ENCODE peak calls at places on chromosome 14, in nine cellular contexts. One of them, this sample, is unnamed.

GRCh38 chr14:104202259-104203070 is 64.1 kb downstream of the KIF26A start:
- DNase-seq in K562: no peak
- DNase-seq in heart right ventricle: no peak
- DNase-seq in DMS53: no peak
- DNase-seq in stimulated activated CD4-positive, alpha-beta T cell treated with anti-CD3 and anti-CD28 coated beads, Interleukin-15, amount 100 ng/mL, for 1 hour: no peak
- DNase-seq in mesothelial cell of epicardium: no peak
- DNase-seq in CMK: no peak
- DNase-seq in 8988T: no peak
- DNase-seq in NCI-H1105: peak
- DNase-seq in this sample: peak

GRCh38 chr14:85529803-85530574 is at the start of gene FLRT2:
- DNase-seq in K562: no peak
- DNase-seq in heart right ventricle: peak
- DNase-seq in DMS53: peak
- DNase-seq in stimulated activated CD4-positive, alpha-beta T cell treated with anti-CD3 and anti-CD28 coated beads, Interleukin-15, amount 100 ng/mL, for 1 hour: no peak
- DNase-seq in mesothelial cell of epicardium: no peak
- DNase-seq in CMK: no peak
- DNase-seq in 8988T: no peak
- DNase-seq in NCI-H1105: no peak
- DNase-seq in this sample: peak

GRCh38 chr14:96757456-96757855 is 39.7 kb upstream of the VRK1 start:
- DNase-seq in K562: no peak
- DNase-seq in heart right ventricle: no peak
- DNase-seq in DMS53: no peak
- DNase-seq in stimulated activated CD4-positive, alpha-beta T cell treated with anti-CD3 and anti-CD28 coated beads, Interleukin-15, amount 100 ng/mL, for 1 hour: no peak
- DNase-seq in mesothelial cell of epicardium: no peak
- DNase-seq in CMK: no peak
- DNase-seq in 8988T: no peak
- DNase-seq in NCI-H1105: no peak
- DNase-seq in this sample: no peak

GRCh38 chr14:63745858-63746425 is 18.1 kb upstream of the SGPP1 start:
- DNase-seq in K562: no peak
- DNase-seq in heart right ventricle: no peak
- DNase-seq in DMS53: no peak
- DNase-seq in stimulated activated CD4-positive, alpha-beta T cell treated with anti-CD3 and anti-CD28 coated beads, Interleukin-15, amount 100 ng/mL, for 1 hour: no peak
- DNase-seq in mesothelial cell of epicardium: no peak
- DNase-seq in CMK: no peak
- DNase-seq in 8988T: no peak
- DNase-seq in NCI-H1105: no peak
- DNase-seq in this sample: no peak

GRCh38 chr14:89654998-89655397 is 238.0 kb upstream of the FOXN3 start:
- DNase-seq in K562: no peak
- DNase-seq in heart right ventricle: no peak
- DNase-seq in DMS53: peak
- DNase-seq in stimulated activated CD4-positive, alpha-beta T cell treated with anti-CD3 and anti-CD28 coated beads, Interleukin-15, amount 100 ng/mL, for 1 hour: no peak
- DNase-seq in mesothelial cell of epicardium: no peak
- DNase-seq in CMK: no peak
- DNase-seq in 8988T: no peak
- DNase-seq in NCI-H1105: no peak
- DNase-seq in this sample: peak

GRCh38 chr14:96354246-96354645 is 8.9 kb downstream of the ATG2B start:
- DNase-seq in K562: no peak
- DNase-seq in heart right ventricle: no peak
- DNase-seq in DMS53: no peak
- DNase-seq in stimulated activated CD4-positive, alpha-beta T cell treated with anti-CD3 and anti-CD28 coated beads, Interleukin-15, amount 100 ng/mL, for 1 hour: no peak
- DNase-seq in mesothelial cell of epicardium: no peak
- DNase-seq in CMK: no peak
- DNase-seq in 8988T: no peak
- DNase-seq in NCI-H1105: no peak
- DNase-seq in this sample: no peak

GRCh38 chr14:105421723-105422615 is 2.3 kb downstream of the MTA1 start:
- DNase-seq in K562: no peak
- DNase-seq in heart right ventricle: no peak
- DNase-seq in DMS53: no peak
- DNase-seq in stimulated activated CD4-positive, alpha-beta T cell treated with anti-CD3 and anti-CD28 coated beads, Interleukin-15, amount 100 ng/mL, for 1 hour: no peak
- DNase-seq in mesothelial cell of epicardium: no peak
- DNase-seq in CMK: no peak
- DNase-seq in 8988T: no peak
- DNase-seq in NCI-H1105: no peak
- DNase-seq in this sample: no peak

GRCh38 chr14:105039458-105040205 is 18.7 kb upstream of the CDCA4 start:
- DNase-seq in K562: peak
- DNase-seq in heart right ventricle: no peak
- DNase-seq in DMS53: no peak
- DNase-seq in stimulated activated CD4-positive, alpha-beta T cell treated with anti-CD3 and anti-CD28 coated beads, Interleukin-15, amount 100 ng/mL, for 1 hour: no peak
- DNase-seq in mesothelial cell of epicardium: no peak
- DNase-seq in CMK: no peak
- DNase-seq in 8988T: no peak
- DNase-seq in NCI-H1105: no peak
- DNase-seq in this sample: no peak

GRCh38 chr14:70666364-70666691 is 24.6 kb downstream of the TTC9 start:
- DNase-seq in K562: no peak
- DNase-seq in heart right ventricle: no peak
- DNase-seq in DMS53: no peak
- DNase-seq in stimulated activated CD4-positive, alpha-beta T cell treated with anti-CD3 and anti-CD28 coated beads, Interleukin-15, amount 100 ng/mL, for 1 hour: no peak
- DNase-seq in mesothelial cell of epicardium: no peak
- DNase-seq in CMK: no peak
- DNase-seq in 8988T: no peak
- DNase-seq in NCI-H1105: no peak
- DNase-seq in this sample: no peak

GRCh38 chr14:64979336-64980074 is 7.2 kb upstream of the FNTB start:
- DNase-seq in K562: no peak
- DNase-seq in heart right ventricle: no peak
- DNase-seq in DMS53: peak
- DNase-seq in stimulated activated CD4-positive, alpha-beta T cell treated with anti-CD3 and anti-CD28 coated beads, Interleukin-15, amount 100 ng/mL, for 1 hour: no peak
- DNase-seq in mesothelial cell of epicardium: no peak
- DNase-seq in CMK: no peak
- DNase-seq in 8988T: no peak
- DNase-seq in NCI-H1105: no peak
- DNase-seq in this sample: peak

GRCh38 chr14:64110832-64111231 is 183.3 kb downstream of the ESR2 start:
- DNase-seq in K562: no peak
- DNase-seq in heart right ventricle: no peak
- DNase-seq in DMS53: no peak
- DNase-seq in stimulated activated CD4-positive, alpha-beta T cell treated with anti-CD3 and anti-CD28 coated beads, Interleukin-15, amount 100 ng/mL, for 1 hour: no peak
- DNase-seq in mesothelial cell of epicardium: no peak
- DNase-seq in CMK: no peak
- DNase-seq in 8988T: no peak
- DNase-seq in NCI-H1105: no peak
- DNase-seq in this sample: no peak

GRCh38 chr14:33509927-33510535 is 440.8 kb downstream of the EGLN3 start:
- DNase-seq in K562: no peak
- DNase-seq in heart right ventricle: no peak
- DNase-seq in DMS53: no peak
- DNase-seq in stimulated activated CD4-positive, alpha-beta T cell treated with anti-CD3 and anti-CD28 coated beads, Interleukin-15, amount 100 ng/mL, for 1 hour: no peak
- DNase-seq in mesothelial cell of epicardium: no peak
- DNase-seq in CMK: no peak
- DNase-seq in 8988T: no peak
- DNase-seq in NCI-H1105: no peak
- DNase-seq in this sample: peak

GRCh38 chr14:101849125-101849524 is 87.6 kb downstream of the PPP2R5C start:
- DNase-seq in K562: peak
- DNase-seq in heart right ventricle: no peak
- DNase-seq in DMS53: no peak
- DNase-seq in stimulated activated CD4-positive, alpha-beta T cell treated with anti-CD3 and anti-CD28 coated beads, Interleukin-15, amount 100 ng/mL, for 1 hour: no peak
- DNase-seq in mesothelial cell of epicardium: no peak
- DNase-seq in CMK: no peak
- DNase-seq in 8988T: no peak
- DNase-seq in NCI-H1105: no peak
- DNase-seq in this sample: no peak

GRCh38 chr14:64971890-64972785 is at the start of gene RAB15:
- DNase-seq in K562: peak
- DNase-seq in heart right ventricle: peak
- DNase-seq in DMS53: peak
- DNase-seq in stimulated activated CD4-positive, alpha-beta T cell treated with anti-CD3 and anti-CD28 coated beads, Interleukin-15, amount 100 ng/mL, for 1 hour: peak
- DNase-seq in mesothelial cell of epicardium: peak
- DNase-seq in CMK: no peak
- DNase-seq in 8988T: peak
- DNase-seq in NCI-H1105: peak
- DNase-seq in this sample: peak

GRCh38 chr14:21539154-21539940 is 13.2 kb upstream of the SALL2 start:
- DNase-seq in K562: peak
- DNase-seq in heart right ventricle: no peak
- DNase-seq in DMS53: no peak
- DNase-seq in stimulated activated CD4-positive, alpha-beta T cell treated with anti-CD3 and anti-CD28 coated beads, Interleukin-15, amount 100 ng/mL, for 1 hour: no peak
- DNase-seq in mesothelial cell of epicardium: no peak
- DNase-seq in CMK: no peak
- DNase-seq in 8988T: no peak
- DNase-seq in NCI-H1105: no peak
- DNase-seq in this sample: no peak

GRCh38 chr14:81400202-81400678 is at the start of gene STON2:
- DNase-seq in K562: peak
- DNase-seq in heart right ventricle: peak
- DNase-seq in DMS53: peak
- DNase-seq in stimulated activated CD4-positive, alpha-beta T cell treated with anti-CD3 and anti-CD28 coated beads, Interleukin-15, amount 100 ng/mL, for 1 hour: no peak
- DNase-seq in mesothelial cell of epicardium: no peak
- DNase-seq in CMK: no peak
- DNase-seq in 8988T: no peak
- DNase-seq in NCI-H1105: peak
- DNase-seq in this sample: peak

GRCh38 chr14:33271891-33272290 is 333.2 kb downstream of the NPAS3 start:
- DNase-seq in K562: no peak
- DNase-seq in heart right ventricle: no peak
- DNase-seq in DMS53: no peak
- DNase-seq in stimulated activated CD4-positive, alpha-beta T cell treated with anti-CD3 and anti-CD28 coated beads, Interleukin-15, amount 100 ng/mL, for 1 hour: no peak
- DNase-seq in mesothelial cell of epicardium: no peak
- DNase-seq in CMK: no peak
- DNase-seq in 8988T: no peak
- DNase-seq in NCI-H1105: no peak
- DNase-seq in this sample: no peak

GRCh38 chr14:53493895-53494294 is 340.8 kb upstream of the DDHD1 start:
- DNase-seq in K562: no peak
- DNase-seq in heart right ventricle: no peak
- DNase-seq in DMS53: peak
- DNase-seq in stimulated activated CD4-positive, alpha-beta T cell treated with anti-CD3 and anti-CD28 coated beads, Interleukin-15, amount 100 ng/mL, for 1 hour: no peak
- DNase-seq in mesothelial cell of epicardium: no peak
- DNase-seq in CMK: no peak
- DNase-seq in 8988T: no peak
- DNase-seq in NCI-H1105: no peak
- DNase-seq in this sample: no peak

GRCh38 chr14:60151715-60152114 is 13.5 kb downstream of the DHRS7 start:
- DNase-seq in K562: no peak
- DNase-seq in heart right ventricle: peak
- DNase-seq in DMS53: peak
- DNase-seq in stimulated activated CD4-positive, alpha-beta T cell treated with anti-CD3 and anti-CD28 coated beads, Interleukin-15, amount 100 ng/mL, for 1 hour: peak
- DNase-seq in mesothelial cell of epicardium: no peak
- DNase-seq in CMK: no peak
- DNase-seq in 8988T: no peak
- DNase-seq in NCI-H1105: no peak
- DNase-seq in this sample: peak

GRCh38 chr14:71686677-71687076 is 245.6 kb upstream of the RGS6 start:
- DNase-seq in K562: no peak
- DNase-seq in heart right ventricle: no peak
- DNase-seq in DMS53: no peak
- DNase-seq in stimulated activated CD4-positive, alpha-beta T cell treated with anti-CD3 and anti-CD28 coated beads, Interleukin-15, amount 100 ng/mL, for 1 hour: no peak
- DNase-seq in mesothelial cell of epicardium: no peak
- DNase-seq in CMK: no peak
- DNase-seq in 8988T: no peak
- DNase-seq in NCI-H1105: no peak
- DNase-seq in this sample: no peak

GRCh38 chr14:94540031-94540794 is 21.0 kb upstream of the SERPINA4 start:
- DNase-seq in K562: no peak
- DNase-seq in heart right ventricle: no peak
- DNase-seq in DMS53: no peak
- DNase-seq in stimulated activated CD4-positive, alpha-beta T cell treated with anti-CD3 and anti-CD28 coated beads, Interleukin-15, amount 100 ng/mL, for 1 hour: no peak
- DNase-seq in mesothelial cell of epicardium: no peak
- DNase-seq in CMK: no peak
- DNase-seq in 8988T: no peak
- DNase-seq in NCI-H1105: no peak
- DNase-seq in this sample: no peak

GRCh38 chr14:21385170-21385904 is 1.5 kb upstream of the SUPT16H start:
- DNase-seq in K562: peak
- DNase-seq in heart right ventricle: no peak
- DNase-seq in DMS53: peak
- DNase-seq in stimulated activated CD4-positive, alpha-beta T cell treated with anti-CD3 and anti-CD28 coated beads, Interleukin-15, amount 100 ng/mL, for 1 hour: no peak
- DNase-seq in mesothelial cell of epicardium: no peak
- DNase-seq in CMK: no peak
- DNase-seq in 8988T: no peak
- DNase-seq in NCI-H1105: no peak
- DNase-seq in this sample: peak